ENCODE peak calls at places on chromosomes 3 and 15, in six cellular contexts. U is cardiac muscle cell, J is upper lobe of right lung, C is colonic mucosa, A is left lung, H is pancreas. N is an unnamed sample.

GRCh38 chr3:170734043-170734736 is 135.8 kb downstream of the RPL22L1 start:
- DNase-seq in U (no peak), J (no peak), C (no peak), A (no peak), H (no peak), N (no peak)

GRCh38 chr3:193731656-193732055 is 138.6 kb downstream of the OPA1 start:
- DNase-seq in U (no peak), J (no peak), C (no peak), A (no peak), H (no peak), N (no peak)

GRCh38 chr3:114411292-114411691 is 117.5 kb downstream of the TIGIT start:
- DNase-seq in U (peak; percentile 59), J (no peak), C (no peak), A (no peak), H (no peak), N (no peak)

GRCh38 chr3:197558000-197558399 is 2.2 kb upstream of the BDH1 start:
- DNase-seq in U (no peak), J (no peak), C (no peak), A (no peak), H (no peak), N (no peak)

GRCh38 chr3:12963869-12964712 is 109.1 kb downstream of the IQSEC1 start:
- DNase-seq in U (peak; percentile 36), J (no peak), C (no peak), A (peak; percentile 31), H (no peak), N (no peak)

GRCh38 chr3:194824676-194825075 is 139.0 kb downstream of the FAM43A start:
- DNase-seq in U (peak; percentile 39), J (no peak), C (no peak), A (no peak), H (no peak), N (no peak)

GRCh38 chr15:78854973-78855372 is 17.7 kb upstream of the MORF4L1 start:
- DNase-seq in U (no peak), J (no peak), C (no peak), A (no peak), H (no peak), N (no peak)

GRCh38 chr3:174581551-174581950 is 277.6 kb upstream of the NAALADL2 start:
- DNase-seq in U (peak; percentile 1), J (no peak), C (no peak), A (no peak), H (no peak), N (no peak)

GRCh38 chr3:168604767-168605166 is 509.0 kb upstream of the GOLIM4 start:
- DNase-seq in U (no peak), J (no peak), C (no peak), A (no peak), H (no peak), N (no peak)

GRCh38 chr3:54905230-54905888 is 22.5 kb downstream of the LRTM1 start:
- DNase-seq in U (peak; percentile 18), J (no peak), C (no peak), A (no peak), H (no peak), N (no peak)

GRCh38 chr3:45241206-45241605 is 15.1 kb upstream of the TMEM158 start:
- DNase-seq in U (no peak), J (no peak), C (no peak), A (no peak), H (no peak), N (no peak)

GRCh38 chr15:86515625-86516024 is 436.0 kb downstream of the AGBL1 start:
- DNase-seq in U (no peak), J (no peak), C (no peak), A (no peak), H (no peak), N (no peak)

GRCh38 chr3:46946856-46947544 is 29.5 kb downstream of the CCDC12 start:
- DNase-seq in U (no peak), J (no peak), C (peak; percentile 57), A (peak; percentile 82), H (no peak), N (no peak)

GRCh38 chr3:172373912-172374311 is 74.3 kb downstream of the GHSR start:
- DNase-seq in U (no peak), J (no peak), C (no peak), A (no peak), H (no peak), N (no peak)

GRCh38 chr15:66802087-66803001 is 100.3 kb downstream of the SMAD6 start:
- DNase-seq in U (peak; percentile 57), J (no peak), C (no peak), A (no peak), H (no peak), N (no peak)

GRCh38 chr3:73056365-73057150 is 4.9 kb upstream of the EBLN2 start:
- DNase-seq in U (peak; percentile 64), J (no peak), C (no peak), A (no peak), H (no peak), N (no peak)
- TF ChIP-seq CTCF in U (peak; percentile 38), J (peak; percentile 56), C (peak; percentile 35), A (peak; percentile 28), H (no peak), N (peak; percentile 60)

GRCh38 chr3:38227989-38228388 is 37.6 kb upstream of the SLC22A13 start:
- DNase-seq in U (peak; percentile 76), J (no peak), C (no peak), A (no peak), H (no peak), N (no peak)
- H3K27ac ChIP-seq in U (no peak overlapping the region), J (no peak overlapping the region), C (no peak overlapping the region), A (peak overlapping the region; percentile 69), H (no peak overlapping the region), N (no peak overlapping the region)

GRCh38 chr3:37103103-37103815 is 71.1 kb downstream of the LRRFIP2 start:
- DNase-seq in U (no peak), J (no peak), C (no peak), A (no peak), H (no peak), N (no peak)
- H3K4me3 ChIP-seq in U (no peak overlapping the region), J (no peak overlapping the region), C (no peak overlapping the region), A (no peak overlapping the region), H (no peak overlapping the region), N (no peak overlapping the region)

DNA sequence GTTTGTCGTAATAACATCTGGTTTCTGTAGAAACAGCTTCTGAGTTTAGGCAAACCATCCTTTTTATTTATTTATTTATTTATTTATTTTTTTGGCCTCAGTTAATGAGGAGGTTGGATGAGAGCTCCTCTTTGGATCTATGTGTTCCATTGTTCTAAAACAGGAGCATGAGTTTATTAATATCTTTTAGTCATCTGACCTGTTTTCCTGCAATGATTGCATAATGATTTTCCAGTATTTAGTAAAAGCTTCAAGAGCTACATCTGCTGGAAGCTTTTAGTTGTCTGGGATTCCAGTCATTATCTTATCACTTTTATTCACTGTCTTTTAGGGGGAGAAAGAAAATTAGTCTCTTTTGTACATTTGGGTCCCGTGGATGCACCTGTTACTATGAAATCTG is 1270.1 kb downstream of the ROBO1 start:
- DNase-seq in U (peak; percentile 6), J (no peak), C (no peak), A (no peak), H (no peak), N (no peak)
- TF ChIP-seq CTCF in U (no peak), J (peak; percentile 6), C (no peak), A (no peak), H (no peak), N (no peak)

GRCh38 chr15:69792823-69793222 is 304.9 kb downstream of the TLE3 start:
- DNase-seq in U (no peak), J (no peak), C (no peak), A (no peak), H (no peak), N (no peak)

GRCh38 chr15:69795601-69796000 is 302.1 kb downstream of the TLE3 start:
- DNase-seq in U (no peak), J (no peak), C (no peak), A (no peak), H (no peak), N (no peak)

GRCh38 chr15:69793783-69794451 is 303.8 kb downstream of the TLE3 start:
- DNase-seq in U (no peak), J (no peak), C (no peak), A (no peak), H (no peak), N (no peak)

GRCh38 chr15:69793436-69793782 is 304.3 kb downstream of the TLE3 start:
- DNase-seq in U (no peak), J (no peak), C (no peak), A (no peak), H (no peak), N (no peak)

DNA sequence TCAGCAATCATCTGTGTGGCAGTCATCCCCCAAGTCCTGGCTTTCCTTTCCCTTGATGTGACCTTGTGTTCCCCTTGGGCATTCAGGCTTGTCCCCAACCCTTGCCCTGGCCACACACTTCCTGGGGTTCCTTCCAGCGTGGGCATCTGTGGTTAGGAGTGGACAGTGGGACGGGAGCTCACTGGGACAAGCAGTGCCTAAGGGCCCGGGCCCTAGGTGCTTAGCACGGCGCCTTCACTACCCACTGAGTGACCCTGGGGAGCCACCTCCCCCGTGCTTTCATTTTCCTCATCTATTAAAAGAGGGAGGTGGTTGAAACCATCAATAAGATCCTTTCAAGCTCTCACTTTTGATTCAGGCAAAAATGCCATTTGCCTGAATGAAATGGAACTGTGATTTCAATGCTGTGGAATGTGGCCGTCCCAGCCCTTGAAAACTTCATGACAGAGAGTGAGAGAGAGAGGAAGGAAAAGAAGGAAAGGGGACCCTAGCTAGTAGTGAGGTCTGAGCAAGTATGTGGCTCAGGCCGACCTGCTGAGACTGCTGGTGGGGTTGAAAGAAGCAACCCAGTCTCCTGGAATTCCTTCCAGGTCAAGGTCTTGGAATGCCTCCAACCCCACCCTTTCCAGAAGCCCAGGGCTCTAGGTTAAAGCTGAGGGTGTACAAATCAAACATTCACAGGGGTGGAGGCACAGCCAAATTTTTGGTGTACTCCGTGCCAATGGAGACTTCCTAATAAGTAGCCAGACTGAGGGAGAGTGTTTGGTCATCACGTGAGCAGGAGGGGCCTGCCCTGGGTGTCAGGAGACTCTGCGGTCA is 302.9 kb downstream of the TLE3 start:
- DNase-seq in U (peak; percentile 34), J (no peak), C (no peak), A (no peak), H (no peak), N (no peak)
- H3K27ac ChIP-seq in U (no peak overlapping the region), J (peak overlapping the region; percentile 65), C (no peak overlapping the region), A (peak overlapping the region; percentile 9), H (peak overlapping the region; percentile 71), N (no peak overlapping the region)

GRCh38 chr3:184772667-184773272 is 39.2 kb upstream of the VPS8 start:
- DNase-seq in U (no peak), J (no peak), C (no peak), A (no peak), H (no peak), N (no peak)
- H3K4me3 ChIP-seq in U (no peak overlapping the region), J (no peak overlapping the region), C (no peak overlapping the region), A (no peak overlapping the region), H (no peak overlapping the region), N (no peak overlapping the region)